ENCODE peak calls at places on chromosomes 7 and 10, in six cellular contexts. V is fibroblast of lung, U is astrocyte of the spinal cord, Y is right atrium auricular region, R is tibial artery, I is lower leg skin. Z is an unnamed sample.

GRCh38 chr7:128801008-128801407 is 9.2 kb downstream of the CCDC136 start:
- DNase-seq in V (no peak), U (no peak), Y (no peak), R (no peak), I (peak; percentile 34), Z (no peak)

GRCh38 chr7:98251251-98251843 is 685 bp downstream of the TECPR1 start:
- DNase-seq in V (peak; percentile 23), U (no peak), Y (no peak), R (no peak), I (no peak), Z (peak; percentile 49)

GRCh38 chr7:133572087-133572486 is 319.2 kb downstream of the EXOC4 start:
- DNase-seq in V (no peak), U (no peak), Y (no peak), R (no peak), I (no peak), Z (peak; percentile 95)

GRCh38 chr10:28744021-28744420 is 66.7 kb downstream of the BAMBI start:
- DNase-seq in V (no peak), U (no peak), Y (no peak), R (no peak), I (no peak), Z (no peak)

GRCh38 chr7:110839866-110840265 is 251.1 kb upstream of the LRRN3 start:
- DNase-seq in V (peak; percentile 76), U (peak; percentile 48), Y (no peak), R (no peak), I (no peak), Z (peak; percentile 9)

GRCh38 chr7:140059288-140060242 is 3.2 kb downstream of the PARP12 start:
- DNase-seq in V (peak; percentile 83), U (peak; percentile 87), Y (peak; percentile 76), R (peak; percentile 73), I (peak; percentile 85), Z (peak; percentile 93)

GRCh38 chr10:17472481-17473227 is 18.3 kb upstream of the ST8SIA6 start:
- DNase-seq in V (no peak), U (no peak), Y (no peak), R (no peak), I (no peak), Z (no peak)

GRCh38 chr10:32131388-32131787 is 75.2 kb upstream of the KIF5B start:
- DNase-seq in V (no peak), U (no peak), Y (no peak), R (no peak), I (no peak), Z (peak; percentile 45)

GRCh38 chr10:55374917-55375316 is 573.9 kb upstream of the PCDH15 start:
- DNase-seq in V (peak; percentile 28), U (peak; percentile 41), Y (no peak), R (no peak), I (no peak), Z (no peak)

GRCh38 chr7:2750054-2750453 is 62.1 kb downstream of the AMZ1 start:
- DNase-seq in V (no peak), U (no peak), Y (no peak), R (no peak), I (no peak), Z (no peak)

GRCh38 chr10:51894752-51895151 is 195.4 kb upstream of the CSTF2T start:
- DNase-seq in V (peak; percentile 56), U (no peak), Y (no peak), R (no peak), I (no peak), Z (peak; percentile 22)

GRCh38 chr7:30154111-30154587 is 19.4 kb downstream of the MTURN start:
- DNase-seq in V (no peak), U (no peak), Y (no peak), R (no peak), I (no peak), Z (no peak)

GRCh38 chr7:63080831-63081230 is 917.8 kb upstream of the ZNF722 start:
- DNase-seq in V (no peak), U (no peak), Y (no peak), R (no peak), I (no peak), Z (no peak)

GRCh38 chr10:102004376-102004775 is 51.6 kb downstream of the ARMH3 start:
- DNase-seq in V (peak; percentile 49), U (no peak), Y (no peak), R (no peak), I (no peak), Z (peak; percentile 77)

GRCh38 chr7:37488163-37488759 is 39.6 kb upstream of the ELMO1 start:
- DNase-seq in V (peak; percentile 45), U (peak; percentile 2), Y (no peak), R (no peak), I (no peak), Z (peak; percentile 79)

GRCh38 chr10:44477021-44477420 is 92.1 kb upstream of the CXCL12 start:
- DNase-seq in V (peak; percentile 8), U (no peak), Y (no peak), R (no peak), I (no peak), Z (no peak)

GRCh38 chr7:157461805-157462771 is 125.3 kb downstream of the DNAJB6 start:
- DNase-seq in V (no peak), U (no peak), Y (no peak), R (no peak), I (peak; percentile 68), Z (no peak)

GRCh38 chr7:143351574-143351973 is 10.9 kb downstream of the FAM131B start:
- DNase-seq in V (no peak), U (no peak), Y (no peak), R (no peak), I (peak; percentile 43), Z (no peak)

GRCh38 chr7:90613088-90613498 is 17.0 kb downstream of the CDK14 start:
- DNase-seq in V (no peak), U (peak; percentile 22), Y (no peak), R (no peak), I (no peak), Z (no peak)

GRCh38 chr7:55028011-55028410 is 9.2 kb downstream of the EGFR start:
- DNase-seq in V (peak; percentile 57), U (no peak), Y (no peak), R (no peak), I (no peak), Z (no peak)

GRCh38 chr10:34655286-34656170 is 159.6 kb downstream of the PARD3 start:
- DNase-seq in V (peak; percentile 81), U (peak; percentile 85), Y (no peak), R (no peak), I (no peak), Z (peak; percentile 78)

GRCh38 chr7:158955932-158956804 is 99.8 kb downstream of the DYNC2I1 start:
- DNase-seq in V (no peak), U (no peak), Y (no peak), R (peak; percentile 59), I (no peak), Z (no peak)

GRCh38 chr7:149854611-149855367 is 16.6 kb downstream of the ZNF862 start:
- DNase-seq in V (peak; percentile 51), U (peak; percentile 61), Y (peak; percentile 70), R (no peak), I (no peak), Z (peak; percentile 44)

GRCh38 chr10:59791602-59792001 is 38.3 kb upstream of the MRLN start:
- DNase-seq in V (no peak), U (no peak), Y (no peak), R (no peak), I (no peak), Z (no peak)

GRCh38 chr7:151669762-151670161 is 150.1 kb upstream of the RHEB start:
- DNase-seq in V (no peak), U (no peak), Y (no peak), R (no peak), I (no peak), Z (no peak)

GRCh38 chr7:29619111-29619510 is 55.5 kb downstream of the PRR15 start:
- DNase-seq in V (no peak), U (no peak), Y (no peak), R (no peak), I (no peak), Z (no peak)

GRCh38 chr10:4981722-4982471 is 18.7 kb downstream of the AKR1C1 start:
- DNase-seq in V (peak; percentile 46), U (peak; percentile 23), Y (peak; percentile 70), R (no peak), I (no peak), Z (peak; percentile 70)
- TF ChIP-seq CTCF in V (peak; percentile 54), U (peak; percentile 43), Y (peak; percentile 31), R (no peak), I (no peak), Z (peak; percentile 74)

GRCh38 chr7:44463169-44463808 is 27.2 kb downstream of the NUDCD3 start:
- DNase-seq in V (peak; percentile 26), U (peak; percentile 16), Y (no peak), R (no peak), I (no peak), Z (peak; percentile 22)

GRCh38 chr7:44465490-44465889 is 25.0 kb downstream of the NUDCD3 start:
- DNase-seq in V (no peak), U (no peak), Y (no peak), R (no peak), I (no peak), Z (no peak)

GRCh38 chr7:44467217-44467548 is 23.3 kb downstream of the NUDCD3 start:
- DNase-seq in V (no peak), U (no peak), Y (no peak), R (no peak), I (no peak), Z (no peak)

GRCh38 chr7:44469461-44469860 is 21.0 kb downstream of the NUDCD3 start:
- DNase-seq in V (no peak), U (no peak), Y (no peak), R (no peak), I (no peak), Z (no peak)

DNA sequence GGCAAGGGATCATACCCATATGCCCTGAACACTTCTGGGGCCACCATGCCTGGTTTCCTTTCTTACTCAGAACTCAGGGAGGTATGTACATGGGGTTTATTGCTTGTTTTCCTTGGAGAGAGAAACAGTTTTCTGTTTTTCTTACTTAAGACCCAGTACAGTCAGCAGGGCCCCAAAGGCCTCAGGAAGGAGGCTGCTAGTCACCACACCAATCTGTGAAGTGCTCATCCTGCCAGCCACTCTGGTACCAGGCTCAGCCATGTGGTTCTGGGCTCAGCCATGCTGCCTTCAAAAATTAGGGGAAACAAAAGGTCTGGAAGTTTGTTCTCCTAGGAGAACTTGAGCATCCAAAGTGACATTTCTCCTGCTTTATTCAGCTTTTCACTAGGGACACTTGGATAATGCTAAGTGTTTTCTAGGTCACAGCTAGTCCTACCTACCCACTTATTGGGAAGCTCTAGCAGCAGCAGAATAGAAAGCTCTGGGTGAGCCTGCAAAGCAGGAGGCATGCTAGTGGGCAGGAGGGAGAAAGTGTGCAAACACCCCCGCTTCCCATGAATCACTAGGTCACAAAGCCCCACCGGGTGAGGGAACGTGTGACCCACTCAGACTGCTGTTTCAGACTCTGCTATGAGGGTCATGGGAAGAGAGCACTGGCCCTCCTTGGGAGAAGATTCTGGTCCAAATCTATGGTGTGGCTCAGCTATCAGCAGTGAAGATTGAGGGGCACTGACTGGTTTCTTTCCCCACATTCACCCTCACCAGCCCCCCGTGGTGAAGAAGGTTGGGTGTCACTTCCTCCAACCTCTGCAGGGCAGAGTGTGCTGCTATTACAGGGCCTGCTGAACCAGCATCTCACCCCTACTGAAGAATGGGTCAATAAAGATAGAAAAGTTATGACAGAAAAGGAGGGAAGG is 23.9 kb downstream of the NUDCD3 start:
- DNase-seq in V (peak; percentile 36), U (peak; percentile 80), Y (no peak), R (no peak), I (no peak), Z (no peak)
- TF ChIP-seq CTCF in V (no peak), U (no peak), Y (no peak), R (no peak), I (no peak), Z (no peak)

GRCh38 chr7:93461350-93461749 is 113.2 kb downstream of the CALCR start:
- DNase-seq in V (no peak), U (no peak), Y (no peak), R (no peak), I (no peak), Z (peak; percentile 3)
- TF ChIP-seq CTCF in V (no peak), U (no peak), Y (no peak), R (no peak), I (no peak), Z (no peak)

GRCh38 chr7:76191783-76192240 is 9.9 kb upstream of the SRRM3 start:
- DNase-seq in V (peak; percentile 27), U (peak; percentile 22), Y (no peak), R (no peak), I (no peak), Z (peak; percentile 42)
- TF ChIP-seq CTCF in V (no peak), U (no peak), Y (no peak), R (no peak), I (no peak), Z (no peak)

Z was measured in bronchial epithelial cell.